ENCODE peak calls at places on chromosomes 7 and 10, in ten cellular contexts. S, G, C, Z, F, D, L, M, K and R are unnamed samples. For H3K27me3, the result is how much of the 10 kb centered on the place peaks cover.

GRCh38 chr7:91424372-91424771 is 160.1 kb downstream of the FZD1 start:
- DNase-seq in S (no peak), G (no peak), C (no peak), Z (no peak), F (no peak), D (peak), L (no peak), M (peak), K (no peak), R (no peak)

GRCh38 chr10:33008499-33009243 is 50.6 kb upstream of the ITGB1 start:
- DNase-seq in S (peak), G (peak), C (peak), Z (peak), F (peak), D (no peak), L (no peak), M (peak), K (peak), R (no peak)

GRCh38 chr7:18829101-18829486 is 288.3 kb downstream of the TWIST1 start:
- DNase-seq in S (no peak), G (no peak), C (no peak), Z (no peak), F (no peak), D (no peak), L (no peak), M (no peak), K (no peak), R (no peak)

GRCh38 chr10:97117372-97117771 is 68.4 kb downstream of the SLIT1 start:
- DNase-seq in S (no peak), G (no peak), C (no peak), Z (no peak), F (peak), D (no peak), L (no peak), M (no peak), K (peak), R (no peak)

GRCh38 chr10:3948843-3949242 is 163.8 kb upstream of the KLF6 start:
- DNase-seq in S (no peak), G (peak), C (peak), Z (no peak), F (no peak), D (no peak), L (no peak), M (no peak), K (peak), R (no peak)

GRCh38 chr10:117094856-117095255 is 43.2 kb downstream of the VAX1 start:
- DNase-seq in S (no peak), G (no peak), C (no peak), Z (no peak), F (no peak), D (no peak), L (no peak), M (peak), K (no peak), R (no peak)

GRCh38 chr10:68492118-68492517 is 20.3 kb upstream of the DNA2 start:
- DNase-seq in S (no peak), G (no peak), C (no peak), Z (no peak), F (no peak), D (no peak), L (no peak), M (no peak), K (peak), R (no peak)

GRCh38 chr10:11539191-11539868 is 72.1 kb downstream of the USP6NL start:
- DNase-seq in S (no peak), G (peak), C (no peak), Z (peak), F (peak), D (no peak), L (no peak), M (no peak), K (peak), R (no peak)

GRCh38 chr7:29806131-29806792 is at the start of gene WIPF3:
- DNase-seq in S (no peak), G (peak), C (no peak), Z (peak), F (peak), D (peak), L (peak), M (peak), K (peak), R (no peak)

GRCh38 chr7:87128883-87129282 is 23.4 kb upstream of the DMTF1 start:
- DNase-seq in S (no peak), G (no peak), C (no peak), Z (no peak), F (no peak), D (no peak), L (no peak), M (peak), K (no peak), R (no peak)

GRCh38 chr7:135856356-135857144 is 107.9 kb upstream of the FAM180A start:
- DNase-seq in S (no peak), G (peak), C (no peak), Z (peak), F (no peak), D (no peak), L (no peak), M (no peak), K (peak), R (no peak)

GRCh38 chr7:99440195-99440594 is 1.5 kb downstream of the CPSF4 start:
- DNase-seq in S (no peak), G (peak), C (no peak), Z (peak), F (no peak), D (no peak), L (no peak), M (no peak), K (peak), R (no peak)

DNA sequence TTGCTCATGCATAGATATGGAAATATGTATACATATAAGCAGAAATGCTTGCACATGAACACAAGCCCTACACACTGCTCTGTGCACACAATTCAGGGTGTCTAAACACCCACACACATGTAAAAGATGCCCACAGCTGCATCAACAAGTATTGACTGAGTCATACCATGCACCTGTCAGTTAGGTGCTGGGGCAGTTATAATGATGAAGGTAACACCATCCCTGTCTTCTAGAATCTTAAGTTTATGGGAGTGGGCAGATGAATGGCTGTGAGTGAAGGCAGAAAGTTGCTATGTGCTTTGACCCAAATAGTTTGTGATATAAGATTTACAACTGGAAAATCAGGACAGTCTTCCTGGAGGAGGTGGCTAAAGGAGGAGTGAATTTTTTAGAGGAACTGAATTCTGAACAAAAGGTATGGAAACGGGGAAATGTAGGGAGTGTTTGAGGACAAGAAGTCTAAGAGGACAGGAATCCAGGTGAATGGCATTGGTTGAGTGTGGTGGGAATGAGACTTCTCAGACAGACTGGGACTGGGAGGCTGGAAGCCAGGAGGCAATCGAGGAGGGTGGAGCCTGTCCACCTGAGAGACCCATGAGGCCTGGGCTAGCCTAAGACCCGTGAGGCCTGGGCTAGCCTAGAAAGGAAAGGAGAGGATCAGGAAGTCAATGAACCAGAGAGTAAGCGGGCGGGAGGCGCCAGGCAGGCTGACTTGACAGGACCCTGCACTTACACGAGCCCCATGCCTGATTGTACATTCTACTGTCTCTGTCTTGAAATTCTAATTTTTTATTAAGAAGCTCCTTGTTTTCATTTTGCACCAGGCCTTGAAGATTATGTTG is 20.7 kb downstream of the POLL start:
- DNase-seq in S (no peak), G (no peak), C (no peak), Z (no peak), F (no peak), D (no peak), L (no peak), M (no peak), K (no peak), R (no peak)
- H3K27me3 ChIP-seq in S (under half), G (under half), C (under half), Z (half or more), F (under half), D (under half), L (under half), M (half or more), K (under half), R (under half)

GRCh38 chr7:27607210-27607606 is 55.5 kb downstream of the HIBADH start:
- DNase-seq in S (no peak), G (no peak), C (no peak), Z (no peak), F (no peak), D (no peak), L (no peak), M (no peak), K (peak), R (no peak)

GRCh38 chr7:27605283-27605682 is 57.4 kb downstream of the HIBADH start:
- DNase-seq in S (no peak), G (no peak), C (no peak), Z (no peak), F (no peak), D (no peak), L (no peak), M (no peak), K (no peak), R (no peak)

GRCh38 chr7:27605689-27606269 is 56.9 kb downstream of the HIBADH start:
- DNase-seq in S (no peak), G (peak), C (no peak), Z (peak), F (no peak), D (no peak), L (no peak), M (peak), K (peak), R (no peak)

GRCh38 chr7:27608776-27609495 is 53.7 kb downstream of the HIBADH start:
- DNase-seq in S (no peak), G (peak), C (no peak), Z (peak), F (no peak), D (no peak), L (no peak), M (no peak), K (peak), R (no peak)

GRCh38 chr7:27606270-27607209 is 56.1 kb downstream of the HIBADH start:
- DNase-seq in S (no peak), G (peak), C (no peak), Z (peak), F (no peak), D (no peak), L (no peak), M (no peak), K (peak), R (no peak)
- H3K27ac ChIP-seq in S (no peak), G (no peak), C (no peak), Z (peak), F (no peak), D (no peak), L (no peak), M (no peak), K (peak), R (no peak)

GRCh38 chr7:157018997-157019591 is 8.6 kb upstream of the MNX1 start:
- DNase-seq in S (no peak), G (no peak), C (no peak), Z (no peak), F (no peak), D (no peak), L (no peak), M (peak), K (no peak), R (no peak)
- H3K27me3 ChIP-seq in S (half or more), G (half or more), C (under half), Z (half or more), F (under half), D (under half), L (half or more), M (half or more), K (half or more), R (half or more)

DNA sequence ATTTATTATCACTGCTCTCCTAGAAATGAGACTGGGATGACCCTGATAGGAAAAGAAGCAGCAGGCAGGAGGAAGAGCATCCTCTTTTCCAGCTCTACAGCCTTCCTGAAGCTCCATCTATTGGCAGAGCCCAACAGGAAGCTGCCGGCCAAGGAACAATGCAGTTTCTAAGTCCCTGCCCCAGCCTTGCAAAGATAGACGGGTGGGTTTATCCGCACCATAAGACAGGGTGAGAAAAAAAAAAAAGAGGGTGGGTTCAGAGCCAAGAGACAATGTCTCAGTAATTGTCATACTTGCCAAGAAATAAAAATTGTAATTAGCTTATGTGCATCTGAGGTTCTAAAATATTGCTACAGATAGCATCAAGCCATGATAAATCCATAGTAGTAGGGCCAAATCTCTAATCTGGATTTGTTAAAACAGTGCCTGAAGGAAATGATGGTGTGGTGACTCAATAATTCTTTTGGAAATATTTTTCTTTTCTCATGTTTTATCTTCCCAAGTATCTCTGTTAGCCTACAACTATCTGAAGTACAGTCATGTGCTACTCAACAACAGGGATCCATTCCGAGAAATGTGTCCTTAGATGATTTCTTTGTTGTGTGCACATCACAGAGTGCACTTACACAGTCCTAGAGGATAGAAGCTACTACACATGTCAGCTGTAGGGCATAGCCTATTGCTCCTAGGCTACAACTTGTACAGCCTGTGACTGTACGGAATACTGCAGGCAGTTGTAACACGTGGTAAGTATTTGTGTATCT is 242.9 kb upstream of the CXCL12 start:
- DNase-seq in S (no peak), G (peak), C (no peak), Z (peak), F (no peak), D (no peak), L (no peak), M (no peak), K (peak), R (no peak)
- H3K27ac ChIP-seq in S (no peak), G (no peak), C (no peak), Z (no peak), F (no peak), D (no peak), L (no peak), M (no peak), K (no peak), R (no peak)

DNA sequence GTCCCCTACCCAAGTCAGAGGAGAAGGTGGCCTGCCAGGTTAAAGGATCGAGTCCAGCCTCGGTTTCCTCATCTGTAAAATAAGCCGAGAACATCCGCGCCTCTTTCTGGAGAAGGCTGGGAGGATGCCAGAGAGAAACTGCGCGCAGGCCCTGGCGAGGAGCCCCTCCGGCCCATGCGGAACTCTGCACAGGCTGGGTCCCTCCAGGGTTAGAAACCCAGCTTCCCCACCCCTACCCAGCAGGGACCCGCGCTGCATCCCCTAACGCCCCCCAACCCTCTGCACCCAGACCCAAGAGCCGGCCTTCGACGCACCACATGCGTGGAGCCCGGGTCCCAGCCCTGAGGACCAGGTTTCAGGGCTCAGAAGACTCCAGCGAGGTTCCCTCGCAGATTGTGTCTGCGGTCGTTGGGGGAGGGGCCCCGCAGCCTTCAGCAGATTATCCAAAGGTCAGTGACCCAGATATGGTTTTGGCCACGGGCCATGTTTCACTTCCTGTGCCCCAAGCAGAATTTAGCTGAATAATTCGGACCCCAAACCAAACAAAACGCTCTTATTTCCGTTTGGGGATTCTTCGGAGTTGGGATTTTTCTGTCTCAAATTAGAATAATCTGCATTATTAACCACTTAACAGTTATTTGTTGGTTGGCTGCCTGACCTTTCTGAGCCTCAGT is 167.8 kb downstream of the UBE2H start:
- DNase-seq in S (no peak), G (no peak), C (no peak), Z (no peak), F (no peak), D (no peak), L (no peak), M (peak), K (no peak), R (no peak)
- H3K27me3 ChIP-seq in S (half or more), G (half or more), C (half or more), Z (half or more), F (under half), D (under half), L (half or more), M (half or more), K (half or more), R (half or more)

DNA sequence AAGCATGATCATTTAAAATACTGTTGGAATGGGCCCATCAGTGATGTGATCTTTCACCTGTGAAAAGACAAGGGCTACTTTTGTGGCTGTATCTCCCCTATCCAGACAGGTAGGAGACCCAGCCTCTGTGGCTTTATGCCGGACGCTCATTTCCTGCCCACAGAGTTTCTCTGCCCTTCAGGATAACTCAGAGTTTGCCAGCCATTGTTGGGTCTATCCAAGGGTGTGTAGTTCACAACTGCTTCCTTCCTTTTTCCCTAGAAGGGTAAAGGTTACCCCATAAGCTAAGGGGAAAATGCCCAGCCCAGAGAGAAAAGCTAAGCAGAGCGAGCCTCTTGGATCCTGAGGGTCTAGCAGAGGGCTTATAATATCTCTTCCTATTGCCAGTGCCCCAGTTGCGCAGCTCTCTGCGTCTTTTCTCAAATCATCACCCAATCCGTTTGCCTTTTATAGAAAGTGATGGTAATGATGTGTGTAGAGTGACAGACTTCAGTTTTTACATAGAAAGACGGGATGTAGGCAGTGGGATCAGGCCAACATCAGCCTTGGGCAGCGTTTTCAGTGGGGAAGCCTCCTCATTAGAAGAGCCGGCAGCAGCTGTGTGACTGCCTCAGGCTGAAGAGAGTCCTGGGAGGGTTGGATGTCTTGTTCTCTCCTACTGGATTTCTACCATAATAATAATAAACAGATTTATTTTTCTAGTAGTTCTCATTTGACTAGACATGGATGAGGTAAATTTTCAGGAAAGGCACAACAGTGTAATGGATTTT is 80.5 kb downstream of the MET start:
- DNase-seq in S (no peak), G (no peak), C (no peak), Z (no peak), F (no peak), D (no peak), L (no peak), M (no peak), K (no peak), R (no peak)
- H3K27ac ChIP-seq in S (no peak), G (no peak), C (no peak), Z (no peak), F (peak), D (no peak), L (peak), M (no peak), K (no peak), R (no peak)

GRCh38 chr7:77254429-77254828 is 54.8 kb upstream of the FGL2 start:
- DNase-seq in S (no peak), G (no peak), C (no peak), Z (no peak), F (no peak), D (no peak), L (no peak), M (no peak), K (no peak), R (no peak)

GRCh38 chr7:77254915-77255314 is 55.3 kb upstream of the FGL2 start:
- DNase-seq in S (no peak), G (no peak), C (no peak), Z (no peak), F (no peak), D (no peak), L (no peak), M (no peak), K (no peak), R (no peak)

GRCh38 chr7:77258014-77258413 is 58.4 kb upstream of the FGL2 start:
- DNase-seq in S (peak), G (peak), C (no peak), Z (peak), F (no peak), D (no peak), L (no peak), M (no peak), K (peak), R (no peak)

GRCh38 chr7:77262311-77262710 is 62.7 kb upstream of the FGL2 start:
- DNase-seq in S (no peak), G (no peak), C (no peak), Z (no peak), F (no peak), D (no peak), L (no peak), M (no peak), K (no peak), R (no peak)

GRCh38 chr7:77258593-77258992 is 59.0 kb upstream of the FGL2 start:
- DNase-seq in S (no peak), G (no peak), C (no peak), Z (no peak), F (no peak), D (no peak), L (no peak), M (no peak), K (no peak), R (no peak)
- H3K27me3 ChIP-seq in S (under half), G (under half), C (under half), Z (under half), F (under half), D (under half), L (under half), M (under half), K (under half), R (under half)

GRCh38 chr7:73761854-73762658 is 8.0 kb downstream of the CLDN3 start:
- DNase-seq in S (no peak), G (no peak), C (no peak), Z (no peak), F (no peak), D (no peak), L (no peak), M (peak), K (no peak), R (no peak)
- H3K27ac ChIP-seq in S (no peak), G (no peak), C (no peak), Z (no peak), F (no peak), D (no peak), L (no peak), M (no peak), K (no peak), R (no peak)

DNA sequence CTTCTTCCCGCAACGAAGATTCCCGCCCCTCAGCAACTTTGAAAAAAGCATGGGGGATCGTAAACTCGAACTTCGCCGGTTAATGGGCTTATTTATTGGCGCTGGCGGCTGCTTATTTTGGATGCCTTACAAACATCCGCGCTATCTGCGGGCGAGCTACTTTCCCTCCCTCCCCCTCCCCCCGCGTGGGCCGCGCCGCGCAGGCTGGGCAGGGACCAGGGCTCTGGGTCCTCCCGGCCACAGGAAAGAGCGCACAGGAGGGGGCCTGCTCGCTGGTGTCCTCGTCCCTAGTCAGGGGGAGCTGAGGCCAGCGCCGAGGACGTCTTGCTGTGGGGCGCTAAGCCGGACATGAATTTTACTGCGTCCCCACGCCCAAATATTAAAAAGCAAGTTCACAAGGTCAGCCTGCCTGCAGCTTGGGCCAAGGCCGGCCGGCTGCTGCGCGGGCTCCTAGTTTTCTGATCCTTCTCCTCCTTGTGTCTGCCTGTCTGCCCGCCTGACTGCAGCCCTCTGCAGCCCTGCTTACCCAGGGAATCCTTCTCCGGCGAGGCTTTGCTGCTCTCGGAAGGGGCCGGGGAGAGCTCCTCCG is 1.2 kb downstream of the HOXA10 start:
- DNase-seq in S (no peak), G (no peak), C (no peak), Z (peak), F (no peak), D (peak), L (no peak), M (peak), K (no peak), R (no peak)
- H3K27me3 ChIP-seq in S (half or more), G (half or more), C (half or more), Z (under half), F (under half), D (under half), L (half or more), M (half or more), K (half or more), R (half or more)